ENCODE peak calls at places on chromosomes 5 and 9, in four cellular contexts. I is esophagus squamous epithelium, L is fibroblast of the aortic adventitia, K is foreskin fibroblast. R is an unnamed sample.

GRCh38 chr5:132854301-132854700 is 12.0 kb downstream of the GDF9 start:
- DNase-seq in K (no peak), I (no peak), L (peak; percentile 50), R (no peak)

GRCh38 chr5:59693492-59693891 is 200.0 kb downstream of the PDE4D start:
- DNase-seq in K (no peak), I (no peak), L (peak; percentile 38), R (no peak)

GRCh38 chr9:93316726-93317494 is 133.0 kb downstream of the WNK2 start:
- DNase-seq in K (no peak), I (no peak), L (no peak), R (no peak)

GRCh38 chr5:962386-962785 is 46.2 kb upstream of the NKD2 start:
- DNase-seq in L (no peak), K (no peak), I (no peak), R (no peak)

GRCh38 chr9:108478431-108478837 is 377.4 kb downstream of the ACTL7B start:
- DNase-seq in L (peak; percentile 99), I (no peak), K (peak; percentile 75), R (peak; percentile 83)

GRCh38 chr9:77534376-77535057 is 113.6 kb downstream of the GNA14 start:
- DNase-seq in K (no peak), L (peak; percentile 5), I (no peak), R (no peak)

GRCh38 chr5:10863763-10864383 is 102.8 kb upstream of the DAP start:
- DNase-seq in I (no peak), K (no peak), L (peak; percentile 36), R (no peak)

GRCh38 chr5:37814699-37815098 is 25.1 kb downstream of the GDNF start:
- DNase-seq in K (no peak), I (no peak), L (no peak), R (no peak)

GRCh38 chr9:25964239-25964638 is 286.0 kb upstream of the TUSC1 start:
- DNase-seq in I (no peak), K (peak; percentile 47), L (peak; percentile 70), R (peak; percentile 50)

GRCh38 chr5:64606926-64607325 is 83.4 kb upstream of the SHISAL2B start:
- DNase-seq in L (no peak), I (no peak), K (no peak), R (no peak)

GRCh38 chr5:159768243-159768642 is 148.0 kb upstream of the ADRA1B start:
- DNase-seq in K (peak; percentile 15), I (no peak), L (peak; percentile 29), R (no peak)

GRCh38 chr5:154723740-154724505 is 31.3 kb upstream of the LARP1 start:
- DNase-seq in K (peak; percentile 45), I (no peak), L (peak; percentile 81), R (peak; percentile 45)

GRCh38 chr5:10601246-10602030 is 37.6 kb downstream of the ANKRD33B start:
- DNase-seq in I (peak; percentile 12), L (peak; percentile 97), K (peak; percentile 90), R (peak; percentile 62)

GRCh38 chr9:115289757-115290208 is 171.8 kb upstream of the TNC start:
- DNase-seq in I (no peak), K (no peak), L (peak; percentile 55), R (peak; percentile 41)

GRCh38 chr5:179185256-179186091 is 125.3 kb downstream of the ZNF354C start:
- DNase-seq in K (no peak), L (no peak), I (no peak), R (no peak)

GRCh38 chr9:79671558-79671957 is 99.8 kb downstream of the TLE4 start:
- DNase-seq in L (no peak), I (no peak), K (no peak), R (no peak)

GRCh38 chr5:95620030-95620869 is at the start of gene GPR150:
- DNase-seq in K (peak; percentile 57), L (no peak), I (peak; percentile 6), R (no peak)
- TF ChIP-seq CTCF in K (no peak), L (no peak), I (no peak), R (no peak)

DNA sequence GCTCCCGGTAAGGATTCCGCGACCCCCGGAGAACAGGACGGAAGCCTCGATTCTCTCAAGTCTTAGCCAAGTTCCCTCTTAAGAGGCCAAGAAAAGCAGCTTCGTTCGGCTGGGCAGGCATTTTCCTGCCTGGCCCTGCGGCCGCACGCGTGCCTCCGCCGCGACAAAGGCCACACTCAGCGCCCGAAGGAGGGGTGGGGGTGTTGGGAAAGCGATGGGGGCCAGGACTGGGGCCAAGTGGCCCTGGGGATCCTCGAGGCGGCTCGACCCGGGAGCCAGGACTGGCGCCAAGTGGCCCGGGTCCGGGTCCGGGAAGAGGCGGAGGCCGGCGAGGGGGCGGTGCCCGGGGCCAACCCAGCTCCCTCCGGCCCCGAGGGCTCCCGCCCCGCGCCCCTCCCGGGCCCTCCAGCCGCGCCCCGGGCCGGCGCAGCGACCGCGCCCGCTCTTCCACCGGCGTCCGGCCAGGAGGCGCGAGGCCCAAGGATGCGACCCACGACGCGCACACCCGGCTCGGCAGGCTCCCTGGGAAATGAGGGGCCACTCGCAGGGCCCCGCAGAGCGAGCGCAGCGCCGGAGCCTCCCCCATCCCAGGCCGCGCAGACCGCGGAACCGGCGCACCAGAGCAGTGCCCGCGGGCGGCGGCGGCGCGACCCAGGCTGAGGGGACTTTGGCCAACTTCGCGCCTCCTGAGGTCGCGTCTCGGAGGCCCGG is 758 bp downstream of the VAV2 start:
- DNase-seq in I (no peak), L (no peak), K (no peak), R (no peak)
- H3K4me3 ChIP-seq in I (peak overlapping the region; percentile 60), L (peak overlapping the region; percentile 83), K (peak overlapping the region; percentile 82), R (peak overlapping the region; percentile 94)

GRCh38 chr9:21395778-21396717 is 10.8 kb upstream of the IFNA2 start:
- DNase-seq in I (no peak), L (peak; percentile 23), K (no peak), R (no peak)

DNA sequence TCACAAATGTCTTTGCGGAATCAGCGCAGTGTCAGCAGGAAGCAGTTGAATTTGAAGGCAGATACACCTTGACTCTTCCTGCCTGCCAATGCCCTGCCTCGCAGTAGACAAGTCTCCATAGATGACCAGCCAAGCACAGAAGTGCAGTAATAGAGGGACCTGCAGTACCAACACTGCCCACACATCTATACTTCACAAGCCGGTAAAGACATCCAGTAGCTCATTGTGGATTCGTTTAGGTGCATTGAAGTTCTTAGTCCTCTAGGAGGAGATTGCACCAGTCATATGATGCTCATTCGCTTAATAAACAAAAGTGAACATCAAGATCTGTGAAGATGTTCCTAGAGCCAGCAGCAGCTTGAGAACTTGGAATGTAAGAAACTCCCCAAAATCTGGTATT is 7.1 kb upstream of the IFNA2 start:
- DNase-seq in I (no peak), L (no peak), K (no peak), R (no peak)
- TF ChIP-seq CTCF in I (peak; percentile 23), L (peak; percentile 40), K (no peak), R (peak; percentile 6)

GRCh38 chr5:42653705-42654104 is 102.9 kb upstream of the CCDC152 start:
- DNase-seq in L (no peak), K (no peak), I (no peak), R (no peak)

GRCh38 chr5:42654645-42655044 is 102.0 kb upstream of the CCDC152 start:
- DNase-seq in L (no peak), K (no peak), I (no peak), R (no peak)

GRCh38 chr5:42656661-42657035 is 100.0 kb upstream of the CCDC152 start:
- DNase-seq in I (no peak), K (no peak), L (peak; percentile 37), R (no peak)

DNA sequence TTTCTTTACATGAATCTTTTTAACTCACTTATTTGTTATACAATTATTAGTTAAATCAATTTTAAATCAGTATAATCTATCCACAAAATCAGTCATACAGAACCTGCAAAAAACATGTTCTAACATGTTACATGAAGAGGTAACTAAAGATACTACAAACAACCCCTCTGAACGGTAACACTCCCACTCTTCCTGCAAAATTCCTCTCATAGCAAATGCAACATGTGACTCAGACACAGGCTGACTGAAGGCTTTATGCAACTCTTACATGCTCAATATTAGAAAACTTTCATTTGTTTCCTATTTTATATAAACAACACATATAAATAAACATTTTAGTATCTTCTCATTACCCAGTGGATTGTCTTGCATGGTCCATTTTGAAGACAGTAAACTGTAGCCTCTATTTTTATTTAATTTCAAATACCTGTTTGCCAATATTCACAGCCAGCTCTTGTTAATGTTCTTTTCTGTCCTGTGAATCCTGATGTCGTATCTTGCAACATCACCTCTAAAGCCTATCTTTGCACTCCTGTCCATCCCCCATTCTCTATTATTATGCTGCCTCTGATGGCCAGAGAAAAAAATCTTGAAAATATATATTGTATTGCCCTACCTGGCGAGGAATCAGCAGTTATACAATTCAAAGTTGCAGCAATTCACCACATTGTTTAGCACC is 100.5 kb upstream of the CCDC152 start:
- DNase-seq in L (peak; percentile 40), I (no peak), K (peak; percentile 10), R (no peak)
- H3K4me3 ChIP-seq in L (peak overlapping the region; percentile 26), I (no peak overlapping the region), K (peak overlapping the region; percentile 14), R (no peak overlapping the region)

GRCh38 chr5:2658421-2658820 is 93.1 kb downstream of the IRX2 start:
- DNase-seq in I (no peak), K (no peak), L (no peak), R (no peak)

GRCh38 chr5:2653991-2654390 is 97.5 kb downstream of the IRX2 start:
- DNase-seq in I (no peak), K (no peak), L (no peak), R (no peak)

GRCh38 chr5:2659071-2659470 is 92.4 kb downstream of the IRX2 start:
- DNase-seq in I (no peak), K (no peak), L (no peak), R (no peak)

GRCh38 chr5:2657151-2657550 is 94.3 kb downstream of the IRX2 start:
- DNase-seq in L (no peak), I (no peak), K (no peak), R (no peak)

GRCh38 chr5:2656186-2656585 is 95.3 kb downstream of the IRX2 start:
- DNase-seq in L (peak; percentile 23), K (no peak), I (no peak), R (no peak)
- TF ChIP-seq CTCF in L (no peak), K (no peak), I (no peak), R (no peak)

GRCh38 chr5:71924980-71925379 is 182.3 kb upstream of the MAP1B start:
- DNase-seq in L (peak; percentile 71), K (no peak), I (no peak), R (no peak)
- H3K4me3 ChIP-seq in L (no peak overlapping the region), K (no peak overlapping the region), I (no peak overlapping the region), R (no peak overlapping the region)

R was measured in AG09309.